ENCODE peak calls at places on chromosome 13, in ten cellular contexts. One of them, this sample, is unnamed.

GRCh38 chr13:25306671-25307464 is 5.4 kb downstream of the NUP58 start:
- DNase-seq in H9: no peak
- DNase-seq in H1: no peak
- DNase-seq in choroid plexus epithelial cell: no peak
- DNase-seq in GM23338: no peak
- DNase-seq in coronary artery: no peak
- DNase-seq in progenitor cell of endocrine pancreas: no peak
- DNase-seq in Calu3: no peak
- DNase-seq in activated B cell treated with CpG ODN at 0.5 μM for 24 hours: no peak
- DNase-seq in GM12865: no peak
- DNase-seq in this sample: no peak

GRCh38 chr13:21967871-21968270 is 297.0 kb downstream of the FGF9 start:
- DNase-seq in H9: no peak
- DNase-seq in Calu3: no peak
- DNase-seq in activated B cell treated with CpG ODN at 0.5 μM for 24 hours: no peak
- DNase-seq in H1: no peak
- DNase-seq in choroid plexus epithelial cell: no peak
- DNase-seq in GM23338: no peak
- DNase-seq in coronary artery: no peak
- DNase-seq in GM12865: no peak
- DNase-seq in progenitor cell of endocrine pancreas: no peak
- DNase-seq in this sample: no peak

GRCh38 chr13:43036386-43037220 is 13.2 kb downstream of the DNAJC15 start:
- DNase-seq in H9: peak
- DNase-seq in coronary artery: no peak
- DNase-seq in GM23338: peak
- DNase-seq in progenitor cell of endocrine pancreas: no peak
- DNase-seq in Calu3: no peak
- DNase-seq in activated B cell treated with CpG ODN at 0.5 μM for 24 hours: no peak
- DNase-seq in GM12865: no peak
- DNase-seq in choroid plexus epithelial cell: no peak
- DNase-seq in H1: no peak
- DNase-seq in this sample: no peak

GRCh38 chr13:82747948-82748347 is 1134.3 kb downstream of the SLITRK1 start:
- DNase-seq in activated B cell treated with CpG ODN at 0.5 μM for 24 hours: no peak
- DNase-seq in H9: no peak
- DNase-seq in GM12865: no peak
- DNase-seq in Calu3: no peak
- DNase-seq in H1: no peak
- DNase-seq in coronary artery: no peak
- DNase-seq in progenitor cell of endocrine pancreas: no peak
- DNase-seq in choroid plexus epithelial cell: peak
- DNase-seq in GM23338: no peak
- DNase-seq in this sample: no peak

GRCh38 chr13:35729926-35730627 is 253.6 kb upstream of the MAB21L1 start:
- DNase-seq in progenitor cell of endocrine pancreas: no peak
- DNase-seq in GM12865: peak
- DNase-seq in GM23338: no peak
- DNase-seq in H1: no peak
- DNase-seq in activated B cell treated with CpG ODN at 0.5 μM for 24 hours: no peak
- DNase-seq in choroid plexus epithelial cell: peak
- DNase-seq in coronary artery: no peak
- DNase-seq in H9: no peak
- DNase-seq in Calu3: no peak
- DNase-seq in this sample: no peak

GRCh38 chr13:42078113-42078769 is 29.8 kb downstream of the DGKH start:
- DNase-seq in choroid plexus epithelial cell: no peak
- DNase-seq in H9: peak
- DNase-seq in GM23338: peak
- DNase-seq in progenitor cell of endocrine pancreas: no peak
- DNase-seq in coronary artery: no peak
- DNase-seq in activated B cell treated with CpG ODN at 0.5 μM for 24 hours: no peak
- DNase-seq in GM12865: no peak
- DNase-seq in H1: no peak
- DNase-seq in Calu3: no peak
- DNase-seq in this sample: no peak

GRCh38 chr13:99805361-99805760 is 166.2 kb downstream of the ZIC5 start:
- DNase-seq in GM12865: no peak
- DNase-seq in GM23338: peak
- DNase-seq in H9: peak
- DNase-seq in coronary artery: no peak
- DNase-seq in activated B cell treated with CpG ODN at 0.5 μM for 24 hours: no peak
- DNase-seq in choroid plexus epithelial cell: no peak
- DNase-seq in H1: peak
- DNase-seq in Calu3: no peak
- DNase-seq in progenitor cell of endocrine pancreas: no peak
- DNase-seq in this sample: no peak

GRCh38 chr13:49292742-49293498 is 45.2 kb downstream of the CDADC1 start:
- DNase-seq in GM12865: no peak
- DNase-seq in H1: no peak
- DNase-seq in progenitor cell of endocrine pancreas: no peak
- DNase-seq in Calu3: no peak
- DNase-seq in coronary artery: no peak
- DNase-seq in GM23338: no peak
- DNase-seq in activated B cell treated with CpG ODN at 0.5 μM for 24 hours: no peak
- DNase-seq in H9: no peak
- DNase-seq in choroid plexus epithelial cell: peak
- DNase-seq in this sample: no peak

GRCh38 chr13:76822691-76823267 is 63.4 kb downstream of the KCTD12 start:
- DNase-seq in GM12865: peak
- DNase-seq in progenitor cell of endocrine pancreas: no peak
- DNase-seq in Calu3: no peak
- DNase-seq in H9: no peak
- DNase-seq in choroid plexus epithelial cell: peak
- DNase-seq in GM23338: no peak
- DNase-seq in H1: no peak
- DNase-seq in coronary artery: no peak
- DNase-seq in activated B cell treated with CpG ODN at 0.5 μM for 24 hours: no peak
- DNase-seq in this sample: peak

GRCh38 chr13:32159147-32159869 is 127.7 kb downstream of the FRY start:
- DNase-seq in H1: no peak
- DNase-seq in GM23338: no peak
- DNase-seq in progenitor cell of endocrine pancreas: no peak
- DNase-seq in Calu3: no peak
- DNase-seq in H9: no peak
- DNase-seq in coronary artery: no peak
- DNase-seq in activated B cell treated with CpG ODN at 0.5 μM for 24 hours: no peak
- DNase-seq in GM12865: no peak
- DNase-seq in choroid plexus epithelial cell: peak
- DNase-seq in this sample: no peak

GRCh38 chr13:39111145-39111544 is 72.9 kb downstream of the NHLRC3 start:
- DNase-seq in choroid plexus epithelial cell: no peak
- DNase-seq in progenitor cell of endocrine pancreas: no peak
- DNase-seq in Calu3: no peak
- DNase-seq in activated B cell treated with CpG ODN at 0.5 μM for 24 hours: no peak
- DNase-seq in H9: no peak
- DNase-seq in GM23338: no peak
- DNase-seq in coronary artery: no peak
- DNase-seq in H1: no peak
- DNase-seq in GM12865: no peak
- DNase-seq in this sample: no peak

GRCh38 chr13:60520902-60521563 is 124.0 kb downstream of the TDRD3 start:
- DNase-seq in H1: no peak
- DNase-seq in choroid plexus epithelial cell: no peak
- DNase-seq in GM23338: peak
- DNase-seq in GM12865: no peak
- DNase-seq in activated B cell treated with CpG ODN at 0.5 μM for 24 hours: no peak
- DNase-seq in coronary artery: no peak
- DNase-seq in progenitor cell of endocrine pancreas: no peak
- DNase-seq in H9: no peak
- DNase-seq in Calu3: no peak
- DNase-seq in this sample: no peak
- TF ChIP-seq CTCF in H1: no peak
- TF ChIP-seq CTCF in choroid plexus epithelial cell: no peak
- TF ChIP-seq CTCF in GM23338: no peak
- TF ChIP-seq CTCF in GM12865: no peak
- TF ChIP-seq CTCF in activated B cell treated with CpG ODN at 0.5 μM for 24 hours: no peak
- TF ChIP-seq CTCF in coronary artery: no peak
- TF ChIP-seq CTCF in progenitor cell of endocrine pancreas: no peak
- TF ChIP-seq CTCF in H9: no peak
- TF ChIP-seq CTCF in Calu3: no peak
- TF ChIP-seq CTCF in this sample: no peak

GRCh38 chr13:98144501-98145350 is 1.8 kb downstream of the FARP1 start:
- DNase-seq in coronary artery: no peak
- DNase-seq in progenitor cell of endocrine pancreas: no peak
- DNase-seq in H9: peak
- DNase-seq in GM23338: peak
- DNase-seq in Calu3: peak
- DNase-seq in H1: no peak
- DNase-seq in activated B cell treated with CpG ODN at 0.5 μM for 24 hours: no peak
- DNase-seq in GM12865: peak
- DNase-seq in choroid plexus epithelial cell: peak
- DNase-seq in this sample: no peak
- TF ChIP-seq CTCF in coronary artery: no peak
- TF ChIP-seq CTCF in progenitor cell of endocrine pancreas: peak
- TF ChIP-seq CTCF in H9: peak
- TF ChIP-seq CTCF in GM23338: peak
- TF ChIP-seq CTCF in Calu3: no peak
- TF ChIP-seq CTCF in H1: peak
- TF ChIP-seq CTCF in activated B cell treated with CpG ODN at 0.5 μM for 24 hours: no peak
- TF ChIP-seq CTCF in GM12865: no peak
- TF ChIP-seq CTCF in choroid plexus epithelial cell: peak
- TF ChIP-seq CTCF in this sample: no peak

GRCh38 chr13:74134226-74134776 is at the start of gene KLF12:
- DNase-seq in H9: peak
- DNase-seq in progenitor cell of endocrine pancreas: peak
- DNase-seq in GM23338: peak
- DNase-seq in Calu3: peak
- DNase-seq in H1: peak
- DNase-seq in choroid plexus epithelial cell: peak
- DNase-seq in coronary artery: peak
- DNase-seq in GM12865: peak
- DNase-seq in activated B cell treated with CpG ODN at 0.5 μM for 24 hours: peak
- DNase-seq in this sample: peak
- TF ChIP-seq CTCF in H9: no peak
- TF ChIP-seq CTCF in progenitor cell of endocrine pancreas: no peak
- TF ChIP-seq CTCF in GM23338: no peak
- TF ChIP-seq CTCF in Calu3: no peak
- TF ChIP-seq CTCF in H1: no peak
- TF ChIP-seq CTCF in choroid plexus epithelial cell: no peak
- TF ChIP-seq CTCF in coronary artery: no peak
- TF ChIP-seq CTCF in GM12865: no peak
- TF ChIP-seq CTCF in activated B cell treated with CpG ODN at 0.5 μM for 24 hours: no peak
- TF ChIP-seq CTCF in this sample: no peak

GRCh38 chr13:23357349-23357748 is 76.2 kb downstream of the SACS start:
- DNase-seq in H9: no peak
- DNase-seq in progenitor cell of endocrine pancreas: no peak
- DNase-seq in coronary artery: no peak
- DNase-seq in H1: no peak
- DNase-seq in Calu3: no peak
- DNase-seq in choroid plexus epithelial cell: no peak
- DNase-seq in GM23338: no peak
- DNase-seq in GM12865: no peak
- DNase-seq in activated B cell treated with CpG ODN at 0.5 μM for 24 hours: no peak
- DNase-seq in this sample: no peak
- TF ChIP-seq CTCF in H9: no peak
- TF ChIP-seq CTCF in progenitor cell of endocrine pancreas: no peak
- TF ChIP-seq CTCF in coronary artery: no peak
- TF ChIP-seq CTCF in H1: no peak
- TF ChIP-seq CTCF in Calu3: no peak
- TF ChIP-seq CTCF in choroid plexus epithelial cell: no peak
- TF ChIP-seq CTCF in GM23338: no peak
- TF ChIP-seq CTCF in GM12865: no peak
- TF ChIP-seq CTCF in activated B cell treated with CpG ODN at 0.5 μM for 24 hours: no peak
- TF ChIP-seq CTCF in this sample: no peak

GRCh38 chr13:44651209-44651608 is 75.1 kb upstream of the TSC22D1 start:
- DNase-seq in H9: no peak
- DNase-seq in progenitor cell of endocrine pancreas: no peak
- DNase-seq in GM12865: no peak
- DNase-seq in activated B cell treated with CpG ODN at 0.5 μM for 24 hours: no peak
- DNase-seq in choroid plexus epithelial cell: no peak
- DNase-seq in coronary artery: no peak
- DNase-seq in GM23338: peak
- DNase-seq in H1: no peak
- DNase-seq in Calu3: no peak
- DNase-seq in this sample: no peak
- TF ChIP-seq CTCF in H9: peak
- TF ChIP-seq CTCF in progenitor cell of endocrine pancreas: no peak
- TF ChIP-seq CTCF in GM12865: no peak
- TF ChIP-seq CTCF in activated B cell treated with CpG ODN at 0.5 μM for 24 hours: no peak
- TF ChIP-seq CTCF in choroid plexus epithelial cell: peak
- TF ChIP-seq CTCF in coronary artery: no peak
- TF ChIP-seq CTCF in GM23338: peak
- TF ChIP-seq CTCF in H1: no peak
- TF ChIP-seq CTCF in Calu3: no peak
- TF ChIP-seq CTCF in this sample: no peak

GRCh38 chr13:110387451-110388140 is 80.5 kb downstream of the COL4A2 start:
- DNase-seq in coronary artery: peak
- DNase-seq in GM23338: peak
- DNase-seq in choroid plexus epithelial cell: peak
- DNase-seq in GM12865: peak
- DNase-seq in H1: peak
- DNase-seq in progenitor cell of endocrine pancreas: no peak
- DNase-seq in Calu3: no peak
- DNase-seq in H9: peak
- DNase-seq in activated B cell treated with CpG ODN at 0.5 μM for 24 hours: no peak
- DNase-seq in this sample: peak
- TF ChIP-seq CTCF in coronary artery: no peak
- TF ChIP-seq CTCF in GM23338: no peak
- TF ChIP-seq CTCF in choroid plexus epithelial cell: no peak
- TF ChIP-seq CTCF in GM12865: no peak
- TF ChIP-seq CTCF in H1: no peak
- TF ChIP-seq CTCF in progenitor cell of endocrine pancreas: no peak
- TF ChIP-seq CTCF in Calu3: no peak
- TF ChIP-seq CTCF in H9: no peak
- TF ChIP-seq CTCF in activated B cell treated with CpG ODN at 0.5 μM for 24 hours: no peak
- TF ChIP-seq CTCF in this sample: no peak

GRCh38 chr13:104281910-104282309 is 1215.7 kb upstream of the SLC10A2 start:
- DNase-seq in GM12865: no peak
- DNase-seq in GM23338: no peak
- DNase-seq in coronary artery: no peak
- DNase-seq in progenitor cell of endocrine pancreas: no peak
- DNase-seq in activated B cell treated with CpG ODN at 0.5 μM for 24 hours: no peak
- DNase-seq in choroid plexus epithelial cell: no peak
- DNase-seq in H1: no peak
- DNase-seq in Calu3: no peak
- DNase-seq in H9: no peak
- DNase-seq in this sample: no peak
- TF ChIP-seq CTCF in GM12865: no peak
- TF ChIP-seq CTCF in GM23338: no peak
- TF ChIP-seq CTCF in coronary artery: no peak
- TF ChIP-seq CTCF in progenitor cell of endocrine pancreas: no peak
- TF ChIP-seq CTCF in activated B cell treated with CpG ODN at 0.5 μM for 24 hours: no peak
- TF ChIP-seq CTCF in choroid plexus epithelial cell: no peak
- TF ChIP-seq CTCF in H1: no peak
- TF ChIP-seq CTCF in Calu3: no peak
- TF ChIP-seq CTCF in H9: no peak
- TF ChIP-seq CTCF in this sample: no peak

GRCh38 chr13:72458701-72459100 is 268.7 kb downstream of the MZT1 start:
- DNase-seq in H1: no peak
- DNase-seq in progenitor cell of endocrine pancreas: no peak
- DNase-seq in choroid plexus epithelial cell: peak
- DNase-seq in H9: no peak
- DNase-seq in GM23338: peak
- DNase-seq in Calu3: peak
- DNase-seq in coronary artery: no peak
- DNase-seq in GM12865: no peak
- DNase-seq in activated B cell treated with CpG ODN at 0.5 μM for 24 hours: no peak
- DNase-seq in this sample: no peak

GRCh38 chr13:72462726-72463125 is 264.7 kb downstream of the MZT1 start:
- DNase-seq in choroid plexus epithelial cell: no peak
- DNase-seq in GM23338: no peak
- DNase-seq in activated B cell treated with CpG ODN at 0.5 μM for 24 hours: no peak
- DNase-seq in H9: no peak
- DNase-seq in progenitor cell of endocrine pancreas: no peak
- DNase-seq in coronary artery: no peak
- DNase-seq in GM12865: no peak
- DNase-seq in H1: no peak
- DNase-seq in Calu3: no peak
- DNase-seq in this sample: no peak

GRCh38 chr13:72463561-72463960 is 263.9 kb downstream of the MZT1 start:
- DNase-seq in choroid plexus epithelial cell: peak
- DNase-seq in GM12865: no peak
- DNase-seq in GM23338: no peak
- DNase-seq in H1: no peak
- DNase-seq in H9: no peak
- DNase-seq in activated B cell treated with CpG ODN at 0.5 μM for 24 hours: no peak
- DNase-seq in Calu3: no peak
- DNase-seq in coronary artery: no peak
- DNase-seq in progenitor cell of endocrine pancreas: no peak
- DNase-seq in this sample: no peak
- TF ChIP-seq CTCF in choroid plexus epithelial cell: no peak
- TF ChIP-seq CTCF in GM12865: no peak
- TF ChIP-seq CTCF in GM23338: no peak
- TF ChIP-seq CTCF in H1: no peak
- TF ChIP-seq CTCF in H9: no peak
- TF ChIP-seq CTCF in activated B cell treated with CpG ODN at 0.5 μM for 24 hours: no peak
- TF ChIP-seq CTCF in Calu3: no peak
- TF ChIP-seq CTCF in coronary artery: no peak
- TF ChIP-seq CTCF in progenitor cell of endocrine pancreas: no peak
- TF ChIP-seq CTCF in this sample: no peak

This sample was measured in GM13977.